ENCODE peak calls at places on chromosomes 13 and 19, in four cellular contexts. Y is adrenal gland, O is psoas muscle, M is body of pancreas. N is an unnamed sample. For H3K4me1, the result is how much of the 10 kb centered on the place peaks cover.

GRCh38 chr13:29583073-29583785 is 12.3 kb downstream of the SLC7A1 start:
- DNase-seq in O (no peak), Y (no peak), M (no peak), N (peak)

GRCh38 chr13:44591316-44591715 is 15.2 kb upstream of the TSC22D1 start:
- DNase-seq in O (no peak), Y (no peak), M (no peak), N (no peak)

GRCh38 chr19:30003862-30004261 is 61.8 kb downstream of the URI1 start:
- DNase-seq in M (no peak), Y (no peak), O (no peak), N (no peak)

GRCh38 chr19:30659638-30660037 is 287.5 kb downstream of the ZNF536 start:
- DNase-seq in O (no peak), M (no peak), Y (no peak), N (no peak)

GRCh38 chr13:25901460-25902376 is 150.1 kb downstream of the SHISA2 start:
- DNase-seq in O (no peak), M (no peak), Y (no peak), N (peak)

GRCh38 chr13:24854311-24854710 is 90.3 kb downstream of the RNF17 start:
- DNase-seq in Y (no peak), O (no peak), M (no peak), N (peak)

GRCh38 chr13:109383683-109384082 is 402.7 kb downstream of the IRS2 start:
- DNase-seq in Y (no peak), O (no peak), M (no peak), N (peak)

GRCh38 chr19:13850910-13851753 is 25.8 kb upstream of the NANOS3 start:
- DNase-seq in Y (peak), O (peak), M (peak), N (peak)

GRCh38 chr13:84917252-84917878 is 881.9 kb downstream of the SLITRK6 start:
- DNase-seq in M (no peak), O (no peak), Y (no peak), N (peak)

GRCh38 chr13:59494560-59494970 is 669.2 kb downstream of the DIAPH3 start:
- DNase-seq in M (no peak), Y (peak), O (no peak), N (no peak)

GRCh38 chr13:46184277-46184699 is 2.3 kb upstream of the LCP1 start:
- DNase-seq in O (no peak), M (no peak), Y (no peak), N (no peak)

GRCh38 chr19:2385053-2385721 is 25.1 kb downstream of the TMPRSS9 start:
- DNase-seq in M (peak), Y (peak), O (peak), N (peak)

GRCh38 chr13:99275093-99275469 is 16.9 kb upstream of the GPR18 start:
- DNase-seq in Y (no peak), M (no peak), O (no peak), N (peak)

GRCh38 chr19:40410030-40410389 is 3.2 kb downstream of the PRX start:
- DNase-seq in M (no peak), O (no peak), Y (no peak), N (no peak)

GRCh38 chr19:45351401-45351952 is 10.9 kb downstream of the KLC3 start:
- DNase-seq in O (no peak), M (no peak), Y (no peak), N (no peak)

GRCh38 chr13:83024226-83024625 is 858.0 kb downstream of the SLITRK1 start:
- DNase-seq in Y (no peak), O (no peak), M (no peak), N (no peak)

GRCh38 chr13:93398167-93398566 is 171.6 kb downstream of the GPC6 start:
- DNase-seq in O (no peak), M (no peak), Y (no peak), N (no peak)

GRCh38 chr19:15551183-15552004 is 43.1 kb downstream of the CYP4F22 start:
- DNase-seq in Y (peak), O (peak), M (peak), N (no peak)

GRCh38 chr19:29576043-29576442 is 30.0 kb upstream of the POP4 start:
- DNase-seq in M (no peak), O (no peak), Y (no peak), N (peak)

GRCh38 chr19:46639356-46640061 is 3.5 kb upstream of the GNG8 start:
- DNase-seq in Y (peak), O (no peak), M (peak), N (no peak)

GRCh38 chr13:76887070-76887563 is 912 bp upstream of the KCTD12 start:
- DNase-seq in O (no peak), Y (no peak), M (no peak), N (no peak)

GRCh38 chr19:56107626-56108351 is 13.3 kb downstream of the ZNF787 start:
- DNase-seq in M (peak), O (no peak), Y (peak), N (no peak)
- H3K4me1 ChIP-seq in M (half or more), O (half or more), Y (half or more), N (under half)

GRCh38 chr19:41530184-41530534 is 45.8 kb upstream of the CEACAM21 start:
- DNase-seq in M (no peak), O (no peak), Y (no peak), N (no peak)

GRCh38 chr19:41532526-41532925 is 43.4 kb upstream of the CEACAM21 start:
- DNase-seq in Y (no peak), M (no peak), O (no peak), N (no peak)

GRCh38 chr19:41530761-41531301 is 45.1 kb upstream of the CEACAM21 start:
- DNase-seq in O (no peak), Y (peak), M (no peak), N (no peak)

GRCh38 chr19:41533691-41534090 is 42.3 kb upstream of the CEACAM21 start:
- DNase-seq in Y (no peak), M (no peak), O (no peak), N (no peak)

DNA sequence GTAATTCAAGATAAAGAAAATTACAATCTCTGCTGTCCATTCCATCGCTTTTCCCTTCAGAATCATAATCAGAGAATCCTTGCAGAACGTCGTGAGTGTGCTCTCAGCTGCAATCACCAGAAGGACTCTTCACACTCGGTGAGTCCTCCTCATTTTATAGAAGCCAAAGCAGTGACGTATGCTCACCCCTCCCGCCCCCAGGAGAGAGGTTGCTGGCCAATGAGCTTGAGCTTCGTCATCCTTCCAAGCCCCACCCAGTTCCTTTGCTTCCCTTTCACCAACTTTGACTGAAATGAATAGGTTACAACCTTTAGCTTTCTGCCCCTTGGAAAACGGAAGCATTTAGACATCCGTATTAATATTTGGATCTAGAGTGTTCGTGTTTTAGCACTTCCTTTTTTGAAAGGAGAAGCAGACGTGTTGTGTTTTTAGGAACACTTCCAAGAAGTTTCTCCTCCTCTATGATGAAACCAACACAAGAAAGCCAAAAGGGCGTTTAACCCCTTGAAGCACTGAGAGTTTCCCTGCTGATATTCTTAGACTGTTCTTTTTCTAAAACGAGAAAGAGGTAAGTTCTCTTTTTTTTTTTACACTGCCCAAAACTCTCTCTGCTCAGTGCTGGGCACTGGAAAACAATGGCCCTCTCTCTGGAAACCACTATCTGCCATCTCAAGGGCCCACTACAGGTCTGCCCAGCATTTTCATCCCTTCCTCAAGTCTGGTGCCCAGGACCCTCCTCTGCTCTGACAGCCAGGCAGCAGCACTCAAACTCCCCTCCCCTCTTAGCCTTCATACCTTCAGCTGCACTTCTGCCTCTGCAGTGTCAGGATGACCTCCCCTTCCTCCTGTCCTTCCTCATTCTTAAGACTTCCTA is 44.3 kb upstream of the CEACAM21 start:
- DNase-seq in O (peak), Y (peak), M (peak), N (peak)
- H3K4me1 ChIP-seq in O (under half), Y (under half), M (under half), N (under half)

DNA sequence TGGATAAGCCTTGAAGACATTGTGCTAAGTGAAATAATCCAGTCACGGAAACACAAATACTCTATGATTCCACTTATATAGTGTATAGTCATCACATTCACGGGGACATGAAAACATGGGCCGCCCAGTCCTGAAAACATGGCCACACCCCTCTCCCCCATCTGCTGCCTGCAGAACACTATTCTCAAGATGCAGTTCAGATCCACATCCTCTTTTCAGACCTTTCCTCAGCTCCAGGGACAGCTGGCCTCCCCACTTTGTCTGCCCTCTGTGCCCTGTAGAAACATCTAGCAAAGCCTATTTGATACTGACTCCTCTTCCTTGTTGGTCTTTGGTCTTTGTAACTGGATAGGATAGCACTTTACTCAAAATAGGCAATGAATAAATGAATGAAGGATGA is 8.3 kb downstream of the RFX2 start:
- DNase-seq in O (no peak), M (no peak), Y (no peak), N (no peak)
- H3K4me1 ChIP-seq in O (under half), M (under half), Y (under half), N (under half)

GRCh38 chr13:114338959-114339358 is 24.7 kb downstream of the CHAMP1 start:
- DNase-seq in Y (no peak), O (no peak), M (no peak), N (no peak)

GRCh38 chr13:114341003-114341777 is 26.9 kb downstream of the CHAMP1 start:
- DNase-seq in Y (no peak), O (no peak), M (no peak), N (no peak)

GRCh38 chr13:114334305-114335053 is 20.2 kb downstream of the CHAMP1 start:
- DNase-seq in Y (no peak), M (no peak), O (no peak), N (no peak)

GRCh38 chr13:114339779-114340534 is 25.7 kb downstream of the CHAMP1 start:
- DNase-seq in O (peak), Y (peak), M (peak), N (peak)
- H3K4me1 ChIP-seq in O (under half), Y (under half), M (under half), N (under half)

GRCh38 chr19:11381535-11382369 is 2.4 kb downstream of the EPOR start:
- DNase-seq in M (peak), O (peak), Y (peak), N (peak)
- H3K4me1 ChIP-seq in M (half or more), O (under half), Y (under half), N (under half)

N was measured in mammary epithelial cell.